ENCODE peak calls at places on chromosomes 6 and 20, in four cellular contexts. L is HL-60, U is astrocyte, P is aorta. D is an unnamed sample. For H3K27me3, the result is how much of the 10 kb centered on the place peaks cover.

GRCh38 chr6:43308101-43308989 is at the start of gene CRIP3:
- DNase-seq in U (no peak), L (no peak), P (peak), D (peak)

GRCh38 chr6:108133594-108134179 is 32.1 kb upstream of the NR2E1 start:
- DNase-seq in U (peak), P (peak), L (no peak), D (peak)

GRCh38 chr20:11178946-11179654 is 505.3 kb upstream of the JAG1 start:
- DNase-seq in U (peak), P (no peak), L (no peak), D (peak)

GRCh38 chr6:169189227-169189626 is 64.4 kb downstream of the THBS2 start:
- DNase-seq in L (no peak), P (no peak), U (no peak), D (no peak)

GRCh38 chr6:101114703-101115102 is 233.6 kb upstream of the ASCC3 start:
- DNase-seq in P (no peak), U (peak), L (no peak), D (peak)

GRCh38 chr6:80094017-80094416 is 12.5 kb upstream of the BCKDHB start:
- DNase-seq in L (no peak), U (peak), P (no peak), D (peak)

GRCh38 chr6:166691199-166691598 is 64.1 kb upstream of the RPS6KA2 start:
- DNase-seq in U (peak), L (no peak), P (no peak), D (peak)

GRCh38 chr6:74969591-74970267 is 236.1 kb downstream of the COL12A1 start:
- DNase-seq in L (no peak), P (no peak), U (no peak), D (peak)

GRCh38 chr6:137969874-137970273 is 102.8 kb downstream of the TNFAIP3 start:
- DNase-seq in P (no peak), U (no peak), L (no peak), D (no peak)

GRCh38 chr6:137968901-137969300 is 101.8 kb downstream of the TNFAIP3 start:
- DNase-seq in U (no peak), P (no peak), L (no peak), D (no peak)

GRCh38 chr6:137967689-137968467 is 100.8 kb downstream of the TNFAIP3 start:
- DNase-seq in U (no peak), P (no peak), L (peak), D (no peak)

GRCh38 chr6:137970368-137970767 is 103.3 kb downstream of the TNFAIP3 start:
- DNase-seq in U (no peak), L (no peak), P (no peak), D (no peak)

DNA sequence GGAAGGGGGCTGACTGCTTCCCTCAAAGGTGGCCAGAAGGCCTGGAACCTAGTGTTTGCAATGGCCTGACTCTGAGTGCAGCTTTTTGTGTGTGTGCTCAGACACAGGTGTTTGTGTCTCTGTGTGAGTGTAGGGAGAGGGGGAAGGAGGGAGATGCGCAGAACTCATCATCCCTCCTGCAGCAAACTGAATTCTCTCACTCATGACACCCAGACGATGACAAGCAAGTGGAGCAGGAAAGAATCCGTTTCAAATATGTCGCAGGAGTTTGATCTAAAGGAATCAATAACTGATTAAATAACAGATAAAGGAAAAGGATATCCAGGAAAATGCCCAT is 101.4 kb downstream of the TNFAIP3 start:
- DNase-seq in P (no peak), U (no peak), L (no peak), D (no peak)
- H3K27me3 ChIP-seq in P (under half), U (under half), L (under half), D (under half)

GRCh38 chr20:23918101-23918862 is 38.7 kb upstream of the CST5 start:
- DNase-seq in U (no peak), L (no peak), P (no peak), D (no peak)
- H3K27me3 ChIP-seq in U (under half), L (under half), P (under half), D (under half)

GRCh38 chr20:59665656-59666555 is 61.6 kb downstream of the PHACTR3 start:
- DNase-seq in U (no peak), L (no peak), P (peak), D (no peak)
- H3K27me3 ChIP-seq in U (under half), L (under half), P (under half), D (half or more)

GRCh38 chr20:47627540-47627939 is 125.9 kb downstream of the NCOA3 start:
- DNase-seq in P (no peak), U (no peak), L (no peak), D (no peak)
- H3K27me3 ChIP-seq in P (under half), U (under half), L (under half), D (under half)

DNA sequence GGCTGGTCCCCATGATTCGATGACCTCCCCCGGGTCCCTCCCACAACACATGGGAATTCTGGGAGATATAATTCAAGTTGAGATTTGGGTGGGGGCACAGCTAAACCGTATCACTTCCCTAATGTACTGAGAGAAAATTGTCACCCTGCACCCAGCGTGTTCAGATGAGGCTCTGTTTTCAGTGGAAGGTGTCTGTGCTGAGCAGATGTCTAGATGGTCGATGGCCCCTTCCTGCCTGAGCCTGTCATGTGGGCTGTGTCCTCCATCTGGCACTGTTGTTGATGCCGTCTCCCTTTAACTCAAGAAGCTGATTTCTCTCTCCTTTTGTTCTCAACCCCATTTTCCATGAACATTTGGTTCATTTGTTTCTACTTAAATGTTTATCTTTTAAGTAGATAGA is 37.0 kb downstream of the TMEM181 start:
- DNase-seq in P (no peak), U (no peak), L (no peak), D (no peak)
- H3K27me3 ChIP-seq in P (under half), U (under half), L (under half), D (under half)

GRCh38 chr6:30071858-30072257 is 3.7 kb downstream of the RNF39 start:
- DNase-seq in L (no peak), P (no peak), U (no peak), D (no peak)
- H3K27me3 ChIP-seq in L (under half), P (under half), U (half or more), D (under half)

D was measured in PC-3.